ENCODE peak calls at places on chromosomes 12 and 14, in five cellular contexts. H, S, B, O and I are unnamed samples.

GRCh38 chr14:61561144-61561543 is 134.2 kb upstream of the HIF1A start:
- DNase-seq in S (peak), B (peak), H (peak), O (no peak), I (no peak)

GRCh38 chr14:97120204-97121120 is 323.3 kb downstream of the VRK1 start:
- DNase-seq in O (no peak), S (no peak), H (no peak), B (no peak), I (no peak)

GRCh38 chr12:32486158-32486557 is 86.8 kb downstream of the FGD4 start:
- DNase-seq in S (no peak), H (no peak), B (no peak), O (no peak), I (no peak)

GRCh38 chr12:22494319-22494718 is 50.0 kb downstream of the C2CD5 start:
- DNase-seq in H (no peak), O (no peak), S (no peak), B (peak), I (no peak)

GRCh38 chr12:89084751-89085150 is 267.6 kb downstream of the DUSP6 start:
- DNase-seq in B (peak), O (no peak), S (no peak), H (peak), I (peak)

GRCh38 chr12:6380141-6381121 is 3.5 kb upstream of the LTBR start:
- DNase-seq in S (peak), H (no peak), O (no peak), B (peak), I (no peak)

GRCh38 chr12:49962861-49963765 is 1.4 kb downstream of the AQP5 start:
- DNase-seq in O (no peak), B (no peak), H (peak), S (peak), I (no peak)

GRCh38 chr14:55160989-55161388 is 30.4 kb downstream of the DLGAP5 start:
- DNase-seq in H (peak), S (no peak), O (no peak), B (peak), I (no peak)

GRCh38 chr12:43805149-43805856 is 814 bp downstream of the TWF1 start:
- DNase-seq in S (peak), H (no peak), B (peak), O (no peak), I (no peak)

GRCh38 chr12:104570174-104570907 is 113.6 kb downstream of the CHST11 start:
- DNase-seq in O (no peak), H (no peak), S (no peak), B (no peak), I (no peak)

GRCh38 chr12:101485015-101485414 is 9.9 kb downstream of the SPIC start:
- DNase-seq in S (no peak), H (no peak), O (no peak), B (peak), I (no peak)

GRCh38 chr14:83826838-83827237 is 1703.1 kb upstream of the FLRT2 start:
- DNase-seq in B (peak), O (no peak), S (no peak), H (peak), I (peak)
- H3K4me3 ChIP-seq in B (no peak), O (no peak), S (no peak), H (peak), I (no peak)

GRCh38 chr12:3107071-3107583 is 29.9 kb downstream of the TSPAN9 start:
- DNase-seq in B (no peak), S (peak), O (peak), H (peak), I (no peak)
- H3K4me3 ChIP-seq in B (no peak), S (no peak), O (peak), H (peak), I (no peak)

GRCh38 chr12:57609091-57609780 is 2.0 kb upstream of the ARHGEF25 start:
- DNase-seq in O (peak), S (peak), H (peak), B (no peak), I (no peak)
- H3K4me3 ChIP-seq in O (peak), S (peak), H (no peak), B (no peak), I (no peak)

GRCh38 chr14:100141133-100141497 is 18.3 kb downstream of the DEGS2 start:
- DNase-seq in H (no peak), O (no peak), B (no peak), S (no peak), I (no peak)
- H3K4me3 ChIP-seq in H (no peak), O (no peak), B (no peak), S (no peak), I (no peak)

DNA sequence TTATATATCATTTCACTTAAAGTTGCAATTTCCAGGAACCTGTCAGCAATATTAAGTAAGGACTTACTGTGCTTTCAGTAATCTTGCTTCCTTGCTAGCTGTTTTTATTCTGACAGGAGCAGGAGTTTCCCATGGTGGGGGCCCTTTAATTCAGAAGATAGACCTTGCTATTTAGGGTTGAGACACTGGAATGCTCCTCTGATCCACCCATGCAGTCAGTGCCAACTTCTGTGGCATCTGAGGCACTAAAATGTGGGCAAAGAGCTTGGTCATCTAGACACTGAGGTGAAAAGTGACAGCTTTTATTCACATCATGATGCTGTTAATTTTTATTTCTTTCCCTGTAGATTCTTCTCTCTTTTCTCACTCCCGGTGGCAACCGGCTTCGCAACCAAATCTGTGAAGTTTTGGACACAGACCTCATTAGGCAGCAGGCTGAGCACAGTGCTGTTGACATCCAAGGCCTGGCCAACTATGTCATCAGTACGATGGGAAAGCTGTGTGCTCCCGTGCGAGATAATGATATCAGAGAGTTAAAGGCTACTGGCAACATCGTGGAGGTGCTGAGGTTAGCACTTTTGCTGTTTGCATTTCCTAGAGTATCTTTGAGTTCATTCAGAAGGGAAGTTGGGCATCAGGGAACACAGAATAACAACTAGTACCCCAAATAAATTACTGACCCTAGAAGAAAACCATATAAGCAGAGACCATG is 18.8 kb downstream of the TCP11L2 start:
- DNase-seq in H (no peak), B (no peak), S (no peak), O (no peak), I (no peak)
- H3K4me3 ChIP-seq in H (no peak), B (no peak), S (no peak), O (no peak), I (no peak)

DNA sequence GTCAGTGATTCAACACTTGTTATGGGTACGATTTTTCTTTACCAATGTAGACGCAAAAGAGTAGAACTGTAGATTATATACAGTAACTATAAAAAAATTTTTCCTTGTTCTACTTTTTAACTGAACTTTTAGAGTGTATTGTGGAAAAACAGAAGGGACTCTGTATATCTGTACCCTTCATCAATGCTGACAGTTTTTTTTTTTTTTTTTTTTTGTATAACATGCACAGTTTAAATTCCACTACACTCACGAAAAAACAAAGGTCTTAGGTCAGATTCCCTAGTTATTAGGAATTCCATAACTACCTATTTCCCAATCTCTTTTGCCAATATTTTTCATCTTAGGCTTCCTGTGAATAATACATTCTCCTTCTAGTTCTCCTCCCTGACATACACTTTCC is 6.4 kb downstream of the DDHD1 start:
- DNase-seq in H (no peak), S (no peak), O (no peak), B (no peak), I (no peak)
- H3K4me3 ChIP-seq in H (no peak), S (no peak), O (no peak), B (no peak), I (no peak)